ENCODE peak calls at places on chromosomes 5 and 9, in four cellular contexts. B is GM23248, T is PC-3, G is kidney. Q is an unnamed sample.

GRCh38 chr5:3993856-3994473 is 398.3 kb downstream of the IRX1 start:
- DNase-seq in B (no peak), T (no peak), G (no peak), Q (no peak)

GRCh38 chr9:95570150-95570549 is 53.4 kb upstream of the PTCH1 start:
- DNase-seq in B (peak; percentile 62), T (no peak), G (no peak), Q (peak; percentile 80)

GRCh38 chr9:137556069-137556838 is 4.6 kb downstream of the MRPL41 start:
- DNase-seq in B (no peak), T (peak; percentile 25), G (peak; percentile 70), Q (no peak)

GRCh38 chr5:159735749-159736660 is 180.3 kb upstream of the ADRA1B start:
- DNase-seq in B (peak; percentile 10), T (peak; percentile 81), G (no peak), Q (no peak)

GRCh38 chr9:86589273-86589672 is 235.1 kb upstream of the TUT7 start:
- DNase-seq in B (no peak), T (no peak), G (no peak), Q (peak; percentile 10)

GRCh38 chr9:12091865-12092527 is 601.2 kb upstream of the TYRP1 start:
- DNase-seq in B (no peak), T (no peak), G (no peak), Q (peak; percentile 25)

GRCh38 chr5:110625376-110625999 is 101.0 kb downstream of the TMEM232 start:
- DNase-seq in B (peak; percentile 79), T (peak; percentile 70), G (no peak), Q (no peak)

GRCh38 chr5:135189024-135189423 is 155.0 kb upstream of the PITX1 start:
- DNase-seq in B (no peak), T (no peak), G (no peak), Q (no peak)

GRCh38 chr9:108671156-108671555 is 184.6 kb downstream of the ACTL7B start:
- DNase-seq in B (peak; percentile 65), T (peak; percentile 59), G (no peak), Q (peak; percentile 84)

GRCh38 chr5:141199359-141200235 is at the start of gene PCDHB11:
- DNase-seq in B (peak; percentile 48), T (peak; percentile 37), G (no peak), Q (no peak)

GRCh38 chr9:130663258-130664171 is 879 bp upstream of the PRDM12 start:
- DNase-seq in B (peak; percentile 44), T (no peak), G (no peak), Q (no peak)

GRCh38 chr5:65978251-65978650 is 51.9 kb downstream of the ERBIN start:
- DNase-seq in B (no peak), T (no peak), G (no peak), Q (no peak)

GRCh38 chr9:90423661-90424193 is 218.9 kb downstream of the DIRAS2 start:
- DNase-seq in B (no peak), T (peak; percentile 52), G (no peak), Q (peak; percentile 65)

GRCh38 chr9:128409998-128410397 is 10.7 kb upstream of the CERCAM start:
- DNase-seq in B (peak; percentile 72), T (peak; percentile 43), G (no peak), Q (peak; percentile 53)

GRCh38 chr9:75130621-75131020 is 42.3 kb downstream of the OSTF1 start:
- DNase-seq in B (peak; percentile 5), T (no peak), G (no peak), Q (no peak)

GRCh38 chr9:114787781-114788498 is 17.9 kb downstream of the TNFSF15 start:
- DNase-seq in B (no peak), T (no peak), G (no peak), Q (peak; percentile 2)

GRCh38 chr5:174608631-174609097 is 115.7 kb upstream of the MSX2 start:
- DNase-seq in B (no peak), T (no peak), G (peak; percentile 80), Q (no peak)

GRCh38 chr9:75265525-75265972 is 177.2 kb downstream of the OSTF1 start:
- DNase-seq in B (peak; percentile 60), T (peak; percentile 56), G (no peak), Q (peak; percentile 85)

GRCh38 chr5:149857499-149857898 is 87.1 kb downstream of the PDE6A start:
- DNase-seq in B (no peak), T (peak; percentile 71), G (peak; percentile 89), Q (no peak)

GRCh38 chr5:159175547-159175946 is 33.8 kb downstream of the RNF145 start:
- DNase-seq in B (peak; percentile 62), T (no peak), G (no peak), Q (peak; percentile 95)

GRCh38 chr5:102152906-102153787 is 142.9 kb downstream of the SLCO4C1 start:
- DNase-seq in B (peak; percentile 42), T (peak; percentile 68), G (no peak), Q (peak; percentile 70)

GRCh38 chr9:115115117-115115880 is 2.7 kb downstream of the TNC start:
- DNase-seq in B (peak; percentile 71), T (peak; percentile 42), G (no peak), Q (no peak)

GRCh38 chr5:94347130-94347529 is 271.3 kb downstream of the KIAA0825 start:
- DNase-seq in B (no peak), T (no peak), G (no peak), Q (no peak)

GRCh38 chr5:173395257-173395932 is 67.2 kb upstream of the STC2 start:
- DNase-seq in B (peak; percentile 85), T (peak; percentile 60), G (no peak), Q (peak; percentile 10)

GRCh38 chr5:117054808-117055398 is 480.3 kb upstream of the SEMA6A start:
- DNase-seq in B (no peak), T (no peak), G (no peak), Q (no peak)

GRCh38 chr5:165029471-165029870 is 1524.1 kb downstream of the MAT2B start:
- DNase-seq in B (no peak), T (no peak), G (no peak), Q (no peak)

GRCh38 chr5:9951861-9952260 is 297.8 kb downstream of the ATPSCKMT start:
- DNase-seq in B (no peak), T (no peak), G (no peak), Q (no peak)

GRCh38 chr5:149529463-149529862 is 21.8 kb downstream of the CSNK1A1 start:
- DNase-seq in B (no peak), T (no peak), G (no peak), Q (no peak)

GRCh38 chr9:97386733-97387503 is 25.0 kb upstream of the TDRD7 start:
- DNase-seq in B (peak; percentile 81), T (peak; percentile 67), G (peak; percentile 84), Q (peak; percentile 46)

GRCh38 chr9:23621924-23622323 is 204.1 kb downstream of the ELAVL2 start:
- DNase-seq in B (no peak), T (peak; percentile 73), G (no peak), Q (no peak)

GRCh38 chr9:91037511-91038482 is 236.2 kb downstream of the SYK start:
- DNase-seq in B (peak; percentile 88), T (peak; percentile 67), G (peak; percentile 92), Q (peak; percentile 77)

GRCh38 chr5:8857051-8857450 is 688.8 kb downstream of the SEMA5A start:
- DNase-seq in B (peak; percentile 49), T (no peak), G (no peak), Q (no peak)

DNA sequence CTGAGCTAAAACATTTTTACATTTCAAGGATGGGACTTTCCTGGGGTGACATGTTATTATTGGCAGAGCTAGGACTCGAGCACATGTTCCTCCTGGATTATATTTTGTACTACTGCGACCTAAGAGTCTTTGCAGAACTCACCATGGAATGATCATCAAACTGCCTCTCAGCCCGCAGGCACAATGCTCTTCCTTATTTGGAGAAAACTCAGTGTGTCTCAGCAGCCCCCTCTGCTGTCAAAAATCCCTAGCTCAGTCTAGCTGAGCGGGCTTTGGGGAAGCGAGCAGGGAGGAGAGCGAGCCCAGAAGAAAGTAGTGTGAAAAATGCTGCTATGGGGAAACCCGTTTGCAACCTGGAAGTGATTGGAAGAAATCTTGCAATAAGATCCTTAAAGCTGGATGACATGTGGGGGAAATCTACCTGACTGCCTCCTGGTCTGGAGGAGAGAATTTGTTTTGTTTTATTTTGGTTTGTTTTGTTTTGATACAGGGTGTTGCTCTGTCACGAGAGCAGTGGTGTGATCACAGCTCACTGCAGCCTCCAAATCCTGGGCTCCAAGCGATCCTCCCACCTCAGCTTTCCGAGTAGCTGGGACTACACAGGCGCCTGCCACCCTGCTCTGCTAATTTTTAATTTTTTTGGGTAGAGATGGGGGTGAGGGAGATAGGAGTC is 89.9 kb upstream of the CLINT1 start:
- DNase-seq in B (peak; percentile 92), T (peak; percentile 99), G (peak; percentile 94), Q (peak; percentile 100)
- H3K9ac ChIP-seq in B (peak overlapping the region; percentile 56), T (peak overlapping the region; percentile 3), G (no peak overlapping the region), Q (no peak overlapping the region)

DNA sequence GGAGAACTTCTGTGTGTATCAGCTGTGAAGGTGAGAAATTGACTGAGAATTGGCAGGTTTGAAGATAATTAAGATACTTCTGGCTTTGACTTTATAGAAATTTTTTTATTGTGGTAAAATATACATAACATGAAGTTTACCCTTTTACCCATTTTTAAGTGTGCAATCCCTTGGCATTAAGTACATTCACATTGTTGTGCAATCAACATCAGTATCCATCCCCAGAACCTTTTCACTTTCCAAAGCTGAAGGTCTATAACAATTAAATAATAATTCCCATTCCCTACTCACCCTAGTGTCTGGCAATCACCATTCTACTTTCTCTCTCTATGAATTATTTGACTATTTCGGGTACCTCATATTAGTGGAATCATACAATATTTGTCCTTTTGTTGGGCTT is 69.9 kb downstream of the ACTBL2 start:
- DNase-seq in B (no peak), T (no peak), G (no peak), Q (no peak)
- H3K9ac ChIP-seq in B (peak overlapping the region; percentile 3), T (no peak overlapping the region), G (no peak overlapping the region), Q (no peak overlapping the region)

GRCh38 chr9:33816327-33817252 is at the start of gene UBE2R2:
- DNase-seq in B (peak; percentile 93), T (peak; percentile 85), G (peak; percentile 98), Q (peak; percentile 88)

GRCh38 chr9:33813712-33814641 is 3.0 kb upstream of the UBE2R2 start:
- DNase-seq in B (peak; percentile 92), T (peak; percentile 60), G (peak; percentile 61), Q (no peak)

GRCh38 chr9:33815781-33816180 is 1.2 kb upstream of the UBE2R2 start:
- DNase-seq in B (no peak), T (no peak), G (peak; percentile 63), Q (no peak)

GRCh38 chr9:33817327-33818166 is 587 bp downstream of the UBE2R2 start:
- DNase-seq in B (peak; percentile 89), T (peak; percentile 44), G (peak; percentile 90), Q (peak; percentile 69)

GRCh38 chr9:33814816-33815215 is 2.1 kb upstream of the UBE2R2 start:
- DNase-seq in B (peak; percentile 43), T (no peak), G (no peak), Q (no peak)
- H3K9ac ChIP-seq in B (peak overlapping the region; percentile 56), T (no peak overlapping the region), G (no peak overlapping the region), Q (no peak overlapping the region)

GRCh38 chr5:180330810-180331646 is 22.1 kb downstream of the GFPT2 start:
- DNase-seq in B (peak; percentile 98), T (peak; percentile 95), G (peak; percentile 62), Q (peak; percentile 97)
- H3K9ac ChIP-seq in B (peak overlapping the region; percentile 79), T (peak overlapping the region; percentile 70), G (no peak overlapping the region), Q (no peak overlapping the region)

DNA sequence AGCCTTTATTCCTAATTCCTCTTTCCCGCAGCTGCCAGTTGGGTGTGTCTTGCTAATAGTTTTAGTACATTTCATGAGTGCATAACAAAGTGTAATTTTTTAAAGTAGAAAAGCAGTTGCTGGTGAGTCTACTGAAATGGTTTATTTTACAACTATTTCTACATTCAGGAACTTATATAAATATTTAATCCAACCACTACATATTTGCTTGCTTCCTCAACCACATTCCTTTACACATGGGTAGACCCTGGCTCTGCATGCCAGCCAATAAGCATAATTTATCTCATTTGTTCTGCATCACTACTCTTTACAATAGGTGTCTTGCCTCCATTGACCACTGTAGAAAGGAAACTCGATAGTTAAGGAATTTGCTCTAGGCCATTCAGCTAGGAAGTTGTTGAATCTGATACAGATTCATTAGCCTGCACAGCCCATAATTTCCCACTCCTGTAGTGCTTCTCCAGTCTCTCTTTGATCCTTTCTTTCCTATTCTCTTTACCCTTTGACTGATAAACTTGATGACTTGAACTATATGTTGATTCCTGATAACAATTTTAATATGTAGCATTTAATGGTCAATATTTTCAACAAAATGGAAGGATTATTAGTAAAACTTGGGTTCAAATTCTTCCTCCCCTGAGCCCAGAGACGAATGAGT is 342.5 kb upstream of the ACTBL2 start:
- DNase-seq in B (peak; percentile 77), T (peak; percentile 93), G (no peak), Q (peak; percentile 45)
- H3K9ac ChIP-seq in B (peak overlapping the region; percentile 51), T (peak overlapping the region; percentile 41), G (no peak overlapping the region), Q (no peak overlapping the region)

Q was measured in trophoblast cell.